ENCODE peak calls at places on chromosome 7, in seven cellular contexts. T is H9, E is fibroblast of pulmonary artery, H is neural crest cell, F is GM20000, D is ovary, M is K562. B is an unnamed sample.

GRCh38 chr7:112970771-112971170 is 115.9 kb downstream of the GPR85 start:
- DNase-seq in F (no peak), D (no peak), H (no peak), T (no peak), M (peak), E (no peak), B (no peak)

GRCh38 chr7:151686016-151686766 is 166.5 kb upstream of the RHEB start:
- DNase-seq in M (no peak), D (peak), F (no peak), H (no peak), T (no peak), E (no peak), B (no peak)

GRCh38 chr7:503575-504111 is 16.0 kb downstream of the PDGFA start:
- DNase-seq in E (no peak), M (no peak), H (no peak), D (peak), T (no peak), F (no peak), B (no peak)

GRCh38 chr7:112892263-112892662 is 102.1 kb upstream of the TMEM168 start:
- DNase-seq in F (no peak), T (no peak), E (peak), M (no peak), D (no peak), H (no peak), B (no peak)

GRCh38 chr7:41942468-41943097 is 239.7 kb upstream of the INHBA start:
- DNase-seq in E (peak), T (peak), F (no peak), H (no peak), M (no peak), D (peak), B (no peak)

GRCh38 chr7:30514177-30514576 is 9.5 kb upstream of the GGCT start:
- DNase-seq in F (no peak), T (no peak), D (no peak), M (no peak), H (no peak), E (no peak), B (no peak)

GRCh38 chr7:14960686-14961085 is 58.1 kb upstream of the DGKB start:
- DNase-seq in T (no peak), M (no peak), D (no peak), E (no peak), F (no peak), H (no peak), B (no peak)

GRCh38 chr7:29955799-29956476 is 33.7 kb downstream of the SCRN1 start:
- DNase-seq in D (no peak), T (no peak), E (no peak), H (no peak), M (no peak), F (peak), B (no peak)

GRCh38 chr7:29146888-29147609 is 712 bp upstream of the CPVL start:
- DNase-seq in F (no peak), E (no peak), M (peak), H (no peak), D (peak), T (peak), B (no peak)

GRCh38 chr7:73995330-73995729 is 32.6 kb upstream of the ELN start:
- DNase-seq in T (no peak), D (no peak), M (no peak), E (peak), F (no peak), H (no peak), B (no peak)

GRCh38 chr7:20952891-20953290 is 166.2 kb upstream of the SP8 start:
- DNase-seq in D (no peak), M (no peak), F (no peak), H (no peak), T (no peak), E (no peak), B (no peak)

GRCh38 chr7:123715198-123715597 is 33.6 kb downstream of the WASL start:
- DNase-seq in D (no peak), E (no peak), H (no peak), F (no peak), T (no peak), M (peak), B (no peak)

GRCh38 chr7:47586925-47587324 is 5.0 kb upstream of the TNS3 start:
- DNase-seq in F (no peak), T (no peak), M (no peak), E (no peak), H (no peak), D (no peak), B (no peak)

GRCh38 chr7:107390921-107391320 is 78.9 kb upstream of the GPR22 start:
- DNase-seq in E (no peak), F (no peak), D (no peak), M (no peak), H (no peak), T (no peak), B (no peak)

GRCh38 chr7:80771523-80771922 is 133.1 kb downstream of the CD36 start:
- DNase-seq in D (no peak), T (no peak), E (no peak), M (no peak), H (no peak), F (no peak), B (no peak)

GRCh38 chr7:130733866-130734524 is at the start of gene KLF14:
- DNase-seq in D (peak), T (peak), F (peak), H (peak), E (no peak), M (peak), B (no peak)

GRCh38 chr7:4659551-4660286 is 22.4 kb upstream of the FOXK1 start:
- DNase-seq in H (no peak), D (no peak), E (no peak), T (no peak), M (peak), F (no peak), B (no peak)

GRCh38 chr7:19110026-19110777 is 7.2 kb downstream of the TWIST1 start:
- DNase-seq in H (no peak), T (no peak), F (no peak), E (no peak), M (no peak), D (no peak), B (no peak)

GRCh38 chr7:108016841-108017775 is 14.1 kb upstream of the LAMB1 start:
- DNase-seq in E (peak), D (no peak), F (no peak), H (no peak), M (peak), T (no peak), B (peak)

GRCh38 chr7:816751-817671 is 15.3 kb upstream of the SUN1 start:
- DNase-seq in F (peak), H (no peak), E (no peak), T (no peak), M (peak), D (peak), B (no peak)

GRCh38 chr7:28230273-28230672 is 49.7 kb upstream of the JAZF1 start:
- DNase-seq in F (no peak), M (no peak), T (no peak), E (no peak), H (no peak), D (no peak), B (no peak)

GRCh38 chr7:151235091-151235787 is 3.0 kb downstream of the CHPF2 start:
- DNase-seq in H (no peak), M (no peak), F (no peak), T (no peak), E (no peak), D (no peak), B (no peak)

GRCh38 chr7:36261019-36261754 is 108.1 kb downstream of the EEPD1 start:
- DNase-seq in F (peak), T (no peak), E (peak), H (no peak), M (no peak), D (no peak), B (no peak)

GRCh38 chr7:151166629-151167196 is 781 bp downstream of the GBX1 start:
- DNase-seq in T (no peak), F (no peak), M (no peak), D (no peak), E (no peak), H (no peak), B (no peak)

GRCh38 chr7:69430502-69431145 is 167.7 kb upstream of the AUTS2 start:
- DNase-seq in F (no peak), H (no peak), E (no peak), M (peak), D (peak), T (peak), B (no peak)

GRCh38 chr7:123122951-123123350 is 76.8 kb downstream of the SLC13A1 start:
- DNase-seq in F (no peak), M (no peak), H (no peak), D (no peak), E (no peak), T (no peak), B (no peak)

GRCh38 chr7:149321978-149322541 is 60.1 kb downstream of the ZNF783 start:
- DNase-seq in F (peak), H (no peak), T (no peak), E (peak), D (no peak), M (peak), B (no peak)

GRCh38 chr7:149175150-149175549 is 20.2 kb upstream of the ZNF282 start:
- DNase-seq in F (no peak), M (no peak), D (no peak), H (no peak), E (no peak), T (no peak), B (no peak)

GRCh38 chr7:150404785-150405583 is 25.9 kb downstream of the ZNF775 start:
- DNase-seq in M (peak), T (peak), F (peak), D (peak), E (peak), H (peak), B (peak)

GRCh38 chr7:157684596-157685429 is 348.0 kb downstream of the DNAJB6 start:
- DNase-seq in D (no peak), T (no peak), H (peak), E (no peak), F (no peak), M (no peak), B (no peak)

GRCh38 chr7:108181073-108181985 is 51.2 kb upstream of the LAMB4 start:
- DNase-seq in D (no peak), T (peak), F (peak), M (peak), H (peak), E (peak), B (no peak)

GRCh38 chr7:1137517-1138167 is 22.4 kb downstream of the ZFAND2A start:
- DNase-seq in E (no peak), M (no peak), F (no peak), H (no peak), D (no peak), T (no peak), B (no peak)

GRCh38 chr7:94374721-94375120 is 20.0 kb upstream of the COL1A2 start:
- DNase-seq in T (no peak), E (peak), M (no peak), F (no peak), D (no peak), H (no peak), B (no peak)

GRCh38 chr7:43362652-43363428 is 220.1 kb upstream of the STK17A start:
- DNase-seq in M (no peak), T (no peak), F (no peak), D (peak), E (peak), H (no peak), B (no peak)

GRCh38 chr7:12221414-12221813 is 10.3 kb downstream of the TMEM106B start:
- DNase-seq in D (no peak), F (no peak), M (no peak), H (no peak), T (no peak), E (peak), B (no peak)

GRCh38 chr7:157235357-157236018 is 96.8 kb downstream of the UBE3C start:
- DNase-seq in T (no peak), E (peak), D (no peak), F (no peak), M (no peak), H (no peak), B (no peak)

GRCh38 chr7:2710901-2711551 is 23.0 kb downstream of the AMZ1 start:
- DNase-seq in M (peak), E (no peak), T (no peak), F (peak), D (no peak), H (no peak), B (no peak)

DNA sequence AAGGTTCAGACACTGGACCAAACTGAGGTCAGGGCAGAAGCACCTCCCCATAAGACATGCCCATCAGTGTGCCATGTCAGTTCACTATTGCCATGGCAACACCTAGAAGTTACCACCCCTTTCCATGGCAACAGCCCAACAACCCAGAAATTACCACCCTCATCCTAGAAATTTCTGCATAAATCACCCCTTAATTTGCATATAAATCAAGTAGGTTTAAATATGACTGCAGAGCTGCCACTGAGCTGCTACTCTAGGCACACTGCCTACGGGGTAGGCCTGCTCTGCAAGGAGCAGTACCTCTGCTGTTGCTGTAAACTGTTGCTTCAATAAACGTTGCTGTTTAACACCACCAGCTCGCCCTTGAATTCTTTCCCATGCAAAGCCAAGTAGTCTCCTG is 12.7 kb downstream of the STEAP2 start:
- DNase-seq in D (no peak), H (no peak), T (peak), E (no peak), M (no peak), F (no peak), B (no peak)
- TF ChIP-seq CTCF in D (no peak), H (no peak), T (no peak), E (no peak), M (no peak), F (no peak), B (no peak)

DNA sequence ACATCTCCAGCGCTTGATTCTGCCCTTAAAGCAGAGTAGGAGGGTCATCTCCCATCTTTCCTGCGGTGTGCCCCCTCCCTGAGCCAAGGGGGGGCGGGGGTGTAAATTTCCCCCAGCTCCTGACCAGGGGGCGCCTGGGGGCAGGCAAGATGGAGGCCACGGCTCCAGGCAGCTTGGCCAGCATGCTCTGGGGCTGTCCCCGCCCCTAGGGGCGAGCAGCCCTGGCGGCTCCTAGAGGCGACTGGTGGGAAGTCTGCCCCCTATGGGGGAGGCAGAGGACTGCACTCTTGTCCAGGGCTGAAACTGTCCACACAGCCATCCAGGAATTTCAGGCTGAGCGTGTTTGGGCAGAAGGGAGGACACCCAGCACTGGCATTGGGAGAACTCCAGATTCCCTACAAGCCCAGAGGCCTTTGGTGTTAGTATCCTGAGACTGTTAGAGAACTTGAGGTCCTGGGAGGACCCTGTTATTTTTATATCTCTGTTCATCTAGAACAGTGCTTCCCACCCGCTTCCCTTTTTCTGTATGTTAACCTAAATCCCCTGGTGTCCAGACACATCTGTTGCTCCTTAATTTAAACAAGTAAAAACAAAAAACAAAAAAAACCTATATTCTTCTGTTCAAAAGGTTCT is 4.6 kb downstream of the STRA8 start:
- DNase-seq in E (no peak), D (no peak), F (no peak), T (peak), H (no peak), M (peak), B (peak)
- TF ChIP-seq CTCF in E (peak), D (no peak), F (no peak), T (peak), H (peak), M (peak), B (no peak)

GRCh38 chr7:5678295-5679046 is 103.0 kb downstream of the RNF216 start:
- DNase-seq in F (no peak), M (no peak), D (no peak), H (no peak), E (no peak), T (no peak), B (no peak)
- TF ChIP-seq CTCF in F (no peak), M (no peak), D (no peak), H (no peak), E (no peak), T (no peak), B (no peak)

GRCh38 chr7:99733003-99733402 is 2.0 kb downstream of the CYP3A7 start:
- DNase-seq in T (no peak), E (no peak), M (no peak), D (no peak), H (no peak), F (no peak), B (no peak)

GRCh38 chr7:99734987-99735386 is at the start of gene CYP3A7:
- DNase-seq in M (no peak), E (no peak), D (no peak), F (no peak), H (no peak), T (no peak), B (no peak)

GRCh38 chr7:99731638-99732374 is 3.2 kb downstream of the CYP3A7 start:
- DNase-seq in F (no peak), H (no peak), T (no peak), E (no peak), D (no peak), M (no peak), B (peak)

GRCh38 chr7:99730992-99731391 is 4.0 kb downstream of the CYP3A7 start:
- DNase-seq in F (no peak), E (no peak), M (no peak), D (no peak), H (no peak), T (no peak), B (no peak)

DNA sequence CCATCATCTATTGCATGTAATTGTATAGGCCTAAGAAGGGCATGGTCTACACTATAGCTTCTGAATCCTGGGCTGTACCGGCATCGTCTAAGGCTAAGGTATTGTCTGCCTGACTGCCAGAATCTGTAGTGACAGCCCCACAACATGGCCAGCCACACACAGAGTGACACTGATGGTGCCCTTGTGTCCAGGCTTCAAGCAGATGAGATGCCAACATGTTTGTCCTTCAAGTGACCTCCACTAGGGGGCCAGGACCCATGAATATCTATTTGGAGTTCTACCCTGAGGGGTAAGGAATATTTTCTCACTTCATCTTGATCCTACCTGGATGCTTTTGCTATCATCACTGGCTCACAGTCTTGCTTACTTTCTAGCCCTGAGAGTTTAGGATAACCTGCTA is 1.5 kb downstream of the CYP3A7 start:
- DNase-seq in E (no peak), T (peak), D (no peak), M (peak), H (no peak), F (no peak), B (peak)
- TF ChIP-seq CTCF in E (peak), T (peak), D (no peak), M (peak), H (peak), F (no peak), B (no peak)

GRCh38 chr7:118590107-118590506 is 365.6 kb downstream of the ANKRD7 start:
- DNase-seq in E (peak), D (no peak), T (peak), M (peak), F (no peak), H (no peak), B (no peak)
- TF ChIP-seq CTCF in E (peak), D (no peak), T (peak), M (peak), F (peak), H (peak), B (no peak)

GRCh38 chr7:158784270-158784669 is 45.0 kb downstream of the ESYT2 start:
- DNase-seq in E (no peak), M (no peak), F (no peak), T (no peak), H (no peak), D (no peak), B (no peak)

GRCh38 chr7:158781217-158781975 is 47.9 kb downstream of the ESYT2 start:
- DNase-seq in M (no peak), F (no peak), D (no peak), H (no peak), E (no peak), T (no peak), B (no peak)

GRCh38 chr7:158781976-158782637 is 47.2 kb downstream of the ESYT2 start:
- DNase-seq in H (no peak), D (no peak), M (no peak), F (no peak), E (no peak), T (no peak), B (no peak)

GRCh38 chr7:158783595-158783994 is 45.7 kb downstream of the ESYT2 start:
- DNase-seq in T (no peak), M (no peak), F (no peak), E (no peak), D (no peak), H (no peak), B (no peak)

DNA sequence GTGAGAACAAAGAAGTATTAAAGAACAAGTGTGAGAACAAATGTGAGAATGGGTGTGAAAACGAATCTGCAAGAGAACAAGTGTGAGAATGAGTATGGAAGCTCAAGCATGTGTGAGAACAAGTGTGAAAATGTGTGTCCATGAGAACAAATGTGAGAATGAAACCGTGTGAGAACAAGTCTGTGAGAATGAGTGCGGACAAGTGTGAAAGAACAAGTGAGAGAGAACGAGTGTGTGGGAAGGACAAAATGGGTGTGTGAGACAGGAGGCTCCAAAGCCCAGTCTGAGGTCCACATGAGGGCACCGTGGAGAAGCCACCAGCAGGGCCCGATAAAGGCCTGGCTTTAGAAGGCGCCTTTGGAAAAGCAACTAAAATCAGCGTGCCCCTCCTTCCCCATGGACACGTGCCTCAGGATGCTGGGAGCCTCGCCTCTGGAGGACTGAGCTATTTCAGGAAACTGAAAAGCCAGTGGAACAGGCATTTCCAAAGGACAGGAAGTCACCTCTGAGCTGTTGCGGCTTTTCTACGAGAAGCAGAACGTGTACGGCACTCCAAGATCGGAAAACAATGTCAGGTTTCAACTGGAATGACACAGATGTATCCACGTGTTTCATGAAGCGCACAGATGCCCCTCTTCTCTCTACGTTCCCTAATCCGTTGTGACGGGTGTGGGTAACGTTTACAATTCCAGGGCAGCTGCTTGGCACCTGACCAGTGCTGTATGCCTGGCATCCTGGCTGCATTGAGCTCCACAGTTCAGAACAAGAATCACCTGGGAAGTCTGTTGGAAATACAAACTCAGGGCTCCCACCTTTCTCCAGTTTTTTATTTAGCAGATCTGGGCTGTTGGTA is 46.4 kb downstream of the ESYT2 start:
- DNase-seq in H (no peak), M (no peak), F (no peak), T (no peak), E (peak), D (peak), B (no peak)
- TF ChIP-seq CTCF in H (no peak), M (peak), F (no peak), T (peak), E (peak), D (peak), B (peak)

B was measured in esophagus muscularis mucosa.